ENCODE peak calls at places on chromosomes 2 and 18, in seven cellular contexts. L is suprapubic skin, C is H1, A is upper lobe of left lung, F is transverse colon, Y is SK-N-SH, K is ovary. T is an unnamed sample.

GRCh38 chr2:3864943-3865664 is 161.7 kb downstream of the DCDC2C start:
- DNase-seq in L (no peak), C (no peak), A (no peak), F (no peak), Y (no peak), K (no peak), T (no peak)

GRCh38 chr2:53970898-53971681 is at the start of gene PSME4:
- DNase-seq in L (peak), C (peak), A (peak), F (peak), Y (peak), K (peak), T (peak)

GRCh38 chr2:141728142-141728541 is 402.7 kb downstream of the LRP1B start:
- DNase-seq in L (no peak), C (no peak), A (no peak), F (no peak), Y (no peak), K (no peak), T (no peak)

GRCh38 chr2:170122883-170123547 is 54.9 kb upstream of the MYO3B start:
- DNase-seq in L (no peak), C (no peak), A (no peak), F (no peak), Y (no peak), K (no peak), T (no peak)

GRCh38 chr2:56191617-56192016 is 7.8 kb downstream of the CCDC85A start:
- DNase-seq in L (no peak), C (peak), A (no peak), F (no peak), Y (no peak), K (no peak), T (no peak)

GRCh38 chr2:216690451-216691209 is 4.7 kb downstream of the IGFBP5 start:
- DNase-seq in L (no peak), C (no peak), A (no peak), F (no peak), Y (no peak), K (peak), T (peak)

GRCh38 chr18:23990474-23991410 is 23.8 kb upstream of the TTC39C start:
- DNase-seq in L (no peak), C (no peak), A (no peak), F (no peak), Y (no peak), K (no peak), T (no peak)

GRCh38 chr2:224126001-224126400 is 86.9 kb upstream of the SERPINE2 start:
- DNase-seq in L (no peak), C (no peak), A (peak), F (no peak), Y (no peak), K (no peak), T (no peak)

GRCh38 chr2:146128216-146128615 is 1608.3 kb upstream of the ZEB2 start:
- DNase-seq in L (no peak), C (no peak), A (no peak), F (no peak), Y (no peak), K (no peak), T (no peak)

GRCh38 chr2:205848601-205849000 is 166.3 kb downstream of the NRP2 start:
- DNase-seq in L (no peak), C (no peak), A (no peak), F (no peak), Y (no peak), K (no peak), T (no peak)

GRCh38 chr18:2070636-2071035 is 500.7 kb downstream of the METTL4 start:
- DNase-seq in L (no peak), C (no peak), A (no peak), F (no peak), Y (no peak), K (no peak), T (no peak)

GRCh38 chr2:134683561-134684112 is 35.2 kb downstream of the TMEM163 start:
- DNase-seq in L (no peak), C (no peak), A (no peak), F (no peak), Y (no peak), K (no peak), T (no peak)

GRCh38 chr2:219175928-219176817 is 552 bp downstream of the CNPPD1 start:
- DNase-seq in L (peak), C (no peak), A (no peak), F (peak), Y (peak), K (peak), T (peak)

GRCh38 chr2:118968031-118968430 is 26.0 kb downstream of the MARCO start:
- DNase-seq in L (no peak), C (no peak), A (no peak), F (no peak), Y (no peak), K (no peak), T (no peak)

GRCh38 chr2:206428783-206429182 is 14.5 kb upstream of the ADAM23 start:
- DNase-seq in L (no peak), C (no peak), A (no peak), F (no peak), Y (no peak), K (no peak), T (no peak)

GRCh38 chr2:18932864-18933263 is 343.5 kb upstream of the NT5C1B start:
- DNase-seq in L (no peak), C (no peak), A (no peak), F (no peak), Y (no peak), K (no peak), T (no peak)

GRCh38 chr18:51195602-51196115 is 1.8 kb downstream of the MEX3C start:
- DNase-seq in L (no peak), C (peak), A (no peak), F (peak), Y (peak), K (no peak), T (no peak)

GRCh38 chr2:224934542-224935188 is 107.6 kb downstream of the DOCK10 start:
- DNase-seq in L (no peak), C (no peak), A (no peak), F (no peak), Y (no peak), K (no peak), T (no peak)

GRCh38 chr18:22223263-22223960 is 54.0 kb downstream of the GATA6 start:
- DNase-seq in L (peak), C (no peak), A (peak), F (peak), Y (no peak), K (no peak), T (peak)

DNA sequence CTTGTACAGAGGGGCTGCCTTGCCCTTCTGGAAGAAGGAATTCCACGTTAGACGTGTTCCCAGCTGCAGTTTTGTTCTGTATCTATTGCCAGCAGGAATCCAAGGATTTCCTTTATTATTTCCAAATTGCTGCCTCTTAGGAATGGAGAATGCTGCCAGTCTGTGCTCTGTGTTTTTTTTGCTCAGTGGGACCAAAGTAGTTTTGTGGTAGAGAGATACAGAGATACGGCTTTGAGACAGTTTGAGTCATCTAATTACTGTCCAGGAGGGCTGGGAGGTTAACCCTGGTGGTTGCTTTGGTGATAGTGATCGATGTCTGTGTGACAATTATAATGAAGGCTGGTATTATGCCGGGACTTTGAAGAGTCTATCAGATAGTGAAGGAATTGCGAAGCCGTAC is 26.3 kb downstream of the ASAP2 start:
- DNase-seq in L (no peak), C (no peak), A (no peak), F (no peak), Y (peak), K (no peak), T (no peak)
- TF ChIP-seq EP300 in L (no peak), C (no peak), A (no peak), F (no peak), Y (peak), K (no peak), T (no peak)

GRCh38 chr2:240377366-240377765 is 58.1 kb upstream of the GPC1 start:
- DNase-seq in L (no peak), C (no peak), A (no peak), F (no peak), Y (no peak), K (no peak), T (no peak)

GRCh38 chr2:240379089-240379636 is 56.3 kb upstream of the GPC1 start:
- DNase-seq in L (no peak), C (no peak), A (no peak), F (no peak), Y (no peak), K (no peak), T (no peak)

GRCh38 chr2:240375024-240375645 is 60.3 kb upstream of the GPC1 start:
- DNase-seq in L (no peak), C (no peak), A (peak), F (no peak), Y (no peak), K (no peak), T (no peak)

GRCh38 chr2:240374085-240374907 is 61.2 kb upstream of the GPC1 start:
- DNase-seq in L (no peak), C (no peak), A (peak), F (peak), Y (no peak), K (peak), T (peak)

GRCh38 chr2:240376739-240377138 is 58.7 kb upstream of the GPC1 start:
- DNase-seq in L (no peak), C (no peak), A (peak), F (no peak), Y (no peak), K (no peak), T (no peak)
- TF ChIP-seq CTCF in L (no peak), C (no peak), A (no peak), F (no peak), Y (no peak), K (no peak), T (no peak)

DNA sequence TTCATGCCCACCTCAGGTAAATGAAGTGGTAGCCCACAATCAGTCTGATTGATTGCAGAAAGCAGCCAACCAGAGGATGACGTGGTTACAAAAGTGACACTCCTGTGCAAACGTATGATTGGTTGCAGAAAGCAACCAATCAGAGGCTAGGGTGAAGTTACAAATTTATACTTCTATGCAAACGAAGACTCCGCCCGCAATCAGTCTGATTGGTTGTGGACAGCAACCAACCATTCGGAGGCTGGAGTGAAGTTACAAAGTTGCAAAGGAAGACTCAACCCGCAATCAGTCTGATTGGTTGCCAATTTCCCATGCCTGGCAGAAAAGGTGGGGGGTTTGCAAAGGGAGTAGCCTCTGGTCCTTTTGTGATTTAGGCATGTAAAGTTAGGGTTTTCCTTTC is 4.0 kb upstream of the SLC3A1 start:
- DNase-seq in L (no peak), C (no peak), A (no peak), F (no peak), Y (no peak), K (no peak), T (no peak)
- TF ChIP-seq EP300 in L (no peak), C (no peak), A (no peak), F (no peak), Y (no peak), K (no peak), T (no peak)

GRCh38 chr2:175187378-175187777 is 5.9 kb upstream of the ATP5MC3 start:
- DNase-seq in L (no peak), C (no peak), A (no peak), F (no peak), Y (peak), K (no peak), T (no peak)
- TF ChIP-seq CTCF in L (no peak), C (no peak), A (no peak), F (no peak), Y (peak), K (no peak), T (no peak)

GRCh38 chr2:64327510-64328414 is 126.2 kb upstream of the LGALSL start:
- DNase-seq in L (no peak), C (peak), A (peak), F (peak), Y (peak), K (no peak), T (peak)
- TF ChIP-seq EP300 in L (no peak), C (no peak), A (no peak), F (no peak), Y (no peak), K (no peak), T (no peak)

GRCh38 chr18:41771971-41772370 is 183.1 kb upstream of the PIK3C3 start:
- DNase-seq in L (no peak), C (no peak), A (no peak), F (no peak), Y (no peak), K (no peak), T (no peak)

GRCh38 chr18:41763361-41763760 is 191.7 kb upstream of the PIK3C3 start:
- DNase-seq in L (no peak), C (no peak), A (no peak), F (no peak), Y (no peak), K (no peak), T (no peak)

GRCh38 chr18:41767960-41768359 is 187.1 kb upstream of the PIK3C3 start:
- DNase-seq in L (no peak), C (no peak), A (no peak), F (no peak), Y (peak), K (no peak), T (no peak)
- TF ChIP-seq CTCF in L (no peak), C (no peak), A (no peak), F (no peak), Y (peak), K (no peak), T (no peak)

GRCh38 chr2:69177063-69177771 is 164.2 kb downstream of the ANTXR1 start:
- DNase-seq in L (peak), C (peak), A (no peak), F (peak), Y (peak), K (peak), T (peak)
- TF ChIP-seq EP300 in L (no peak), C (no peak), A (peak), F (no peak), Y (peak), K (no peak), T (no peak)

GRCh38 chr18:54713386-54713785 is 114.9 kb upstream of the RAB27B start:
- DNase-seq in L (no peak), C (no peak), A (no peak), F (no peak), Y (no peak), K (no peak), T (no peak)

GRCh38 chr18:54716586-54716985 is 111.7 kb upstream of the RAB27B start:
- DNase-seq in L (no peak), C (no peak), A (no peak), F (no peak), Y (no peak), K (no peak), T (no peak)

GRCh38 chr18:54720590-54720989 is 107.7 kb upstream of the RAB27B start:
- DNase-seq in L (no peak), C (no peak), A (no peak), F (no peak), Y (no peak), K (no peak), T (no peak)

GRCh38 chr18:54718436-54718773 is 109.9 kb upstream of the RAB27B start:
- DNase-seq in L (no peak), C (no peak), A (no peak), F (no peak), Y (no peak), K (no peak), T (no peak)

DNA sequence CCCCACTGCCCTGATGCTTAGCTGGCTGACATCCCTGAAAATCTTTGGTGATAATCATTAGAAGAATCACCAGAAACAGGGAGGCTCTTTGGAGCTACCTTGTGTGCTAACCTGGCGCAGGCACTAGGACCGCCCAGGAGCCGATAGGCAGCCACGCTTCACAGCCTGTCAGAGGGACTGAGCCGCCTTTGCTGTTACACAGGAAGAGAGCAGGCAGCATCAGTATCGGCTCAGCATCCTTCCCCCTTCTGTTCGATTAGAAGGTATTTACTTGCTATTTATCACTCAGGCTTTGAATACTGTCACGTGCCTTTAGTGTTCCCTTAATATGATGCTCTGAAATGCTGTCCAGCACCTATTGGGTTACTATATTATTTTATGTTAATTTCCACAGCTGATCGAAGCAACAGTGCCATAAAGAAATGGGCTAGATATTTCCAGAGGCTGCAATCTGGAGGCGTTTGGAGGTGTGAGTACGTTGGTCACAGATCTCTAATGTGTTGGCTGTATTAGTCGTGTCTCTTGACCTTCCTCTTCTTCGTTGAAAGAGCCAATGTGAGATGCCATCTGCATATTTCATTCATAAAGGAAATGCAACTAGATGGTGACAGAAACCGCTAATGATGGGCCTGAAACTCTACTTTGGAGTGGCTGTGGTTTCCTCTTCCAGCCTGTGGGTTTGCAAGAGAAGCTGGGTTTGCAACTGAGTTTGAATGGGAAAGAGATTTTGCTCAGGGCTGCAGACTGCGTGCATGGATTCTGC is 110.4 kb upstream of the RAB27B start:
- DNase-seq in L (no peak), C (peak), A (peak), F (no peak), Y (peak), K (no peak), T (no peak)
- TF ChIP-seq CTCF in L (no peak), C (no peak), A (no peak), F (no peak), Y (no peak), K (no peak), T (no peak)

T was measured in sigmoid colon.